ENCODE peak calls at places on chromosomes 11 and 22, in five cellular contexts. H is DMS79 treated with DMSO at 0.1 percent for 48 hours; A is HEK293T; P is adrenal gland; U is stimulated activated CD4-positive, alpha-beta T cell treated with anti-CD3 and anti-CD28 coated beads, Interleukin-2, amount 100 ng/mL, for 24 hours. X is an unnamed sample.

GRCh38 chr11:18696638-18697225 is 1.8 kb upstream of the TMEM86A start:
- DNase-seq in H (no peak), A (no peak), P (no peak), U (no peak), X (no peak)

GRCh38 chr22:20026204-20026908 is 5.4 kb downstream of the TANGO2 start:
- DNase-seq in H (no peak), A (no peak), P (no peak), U (no peak), X (no peak)

GRCh38 chr22:40036591-40037225 is 42.0 kb downstream of the FAM83F start:
- DNase-seq in H (peak; percentile 2), A (peak; percentile 88), P (peak; percentile 85), U (peak; percentile 59), X (peak; percentile 91)

GRCh38 chr11:68989936-68990606 is 9.3 kb upstream of the MRGPRD start:
- DNase-seq in H (no peak), A (no peak), P (peak; percentile 18), U (no peak), X (peak; percentile 76)

GRCh38 chr11:34970033-34970432 is 53.6 kb downstream of the PDHX start:
- DNase-seq in H (no peak), A (no peak), P (no peak), U (no peak), X (no peak)

GRCh38 chr11:66421492-66422205 is 814 bp downstream of the NPAS4 start:
- DNase-seq in H (no peak), A (peak; percentile 90), P (peak; percentile 95), U (peak; percentile 89), X (peak; percentile 71)

GRCh38 chr11:97990162-97990920 is 1030.4 kb upstream of the CNTN5 start:
- DNase-seq in H (no peak), A (no peak), P (no peak), U (no peak), X (no peak)

GRCh38 chr11:122097419-122098001 is 18.5 kb downstream of the BLID start:
- DNase-seq in H (peak; percentile 94), A (no peak), P (no peak), U (no peak), X (no peak)

GRCh38 chr22:37967637-37968451 is 14.3 kb downstream of the POLR2F start:
- DNase-seq in H (no peak), A (no peak), P (no peak), U (no peak), X (no peak)

GRCh38 chr11:10490398-10491232 is 35.6 kb downstream of the AMPD3 start:
- DNase-seq in H (no peak), A (no peak), P (peak; percentile 99), U (no peak), X (peak; percentile 20)

GRCh38 chr11:35619030-35619753 is 932 bp downstream of the FJX1 start:
- DNase-seq in H (no peak), A (peak; percentile 27), P (peak; percentile 60), U (peak; percentile 24), X (peak; percentile 65)

GRCh38 chr11:82899191-82899820 is 924 bp downstream of the PRCP start:
- DNase-seq in H (peak; percentile 42), A (no peak), P (no peak), U (no peak), X (peak; percentile 22)

GRCh38 chr11:45383229-45383628 is 97.1 kb upstream of the SYT13 start:
- DNase-seq in H (no peak), A (no peak), P (no peak), U (no peak), X (no peak)

GRCh38 chr11:6357222-6357621 is 33.1 kb upstream of the SMPD1 start:
- DNase-seq in H (no peak), A (no peak), P (peak; percentile 79), U (peak; percentile 51), X (peak; percentile 65)

GRCh38 chr11:32891657-32892354 is 805 bp upstream of the QSER1 start:
- DNase-seq in H (peak; percentile 50), A (no peak), P (no peak), U (no peak), X (peak; percentile 47)

GRCh38 chr11:133579165-133580031 is 47.1 kb upstream of the OPCML start:
- DNase-seq in H (no peak), A (no peak), P (no peak), U (no peak), X (no peak)

GRCh38 chr22:35539910-35540599 is 576 bp upstream of the RASD2 start:
- DNase-seq in H (no peak), A (peak; percentile 91), P (peak; percentile 62), U (peak; percentile 73), X (no peak)

GRCh38 chr11:87359401-87359800 is 321.7 kb downstream of the TMEM135 start:
- DNase-seq in H (peak; percentile 38), A (no peak), P (no peak), U (no peak), X (no peak)

GRCh38 chr11:120217941-120218694 is 7.3 kb downstream of the OAF start:
- DNase-seq in H (no peak), A (no peak), P (no peak), U (no peak), X (no peak)

GRCh38 chr22:24005201-24005600 is at the start of gene GSTT4:
- DNase-seq in H (no peak), A (no peak), P (no peak), U (no peak), X (peak; percentile 29)

GRCh38 chr11:92180664-92181251 is 43.9 kb upstream of the FAT3 start:
- DNase-seq in H (no peak), A (no peak), P (no peak), U (no peak), X (no peak)

GRCh38 chr11:102516179-102516578 is 14.4 kb downstream of the MMP7 start:
- DNase-seq in H (no peak), A (no peak), P (no peak), U (no peak), X (no peak)

GRCh38 chr22:44669725-44670027 is 32.3 kb upstream of the PRR5 start:
- DNase-seq in H (no peak), A (peak; percentile 70), P (no peak), U (no peak), X (peak; percentile 46)

GRCh38 chr22:22431271-22432220 is 77.0 kb downstream of the ZNF280B start:
- DNase-seq in H (peak; percentile 7), A (peak; percentile 85), P (peak; percentile 84), U (peak; percentile 70), X (peak; percentile 50)

GRCh38 chr11:125062931-125063428 is at the start of gene SLC37A2:
- DNase-seq in H (peak; percentile 26), A (peak; percentile 69), P (peak; percentile 90), U (peak; percentile 39), X (no peak)

GRCh38 chr11:114290503-114291239 is 5.5 kb upstream of the NNMT start:
- DNase-seq in H (no peak), A (no peak), P (no peak), U (no peak), X (no peak)